ENCODE peak calls at places on chromosomes 3 and 15, in five cellular contexts. P is Panc1, T is left ventricle myocardium inferior, M is A549, E is mucosa of descending colon. C is an unnamed sample.
A peak's percentile ranks its signal among the peaks of the same experiment; 100 is the strongest.

GRCh38 chr3:108505811-108506210 is 4.6 kb downstream of the MYH15 start:
- DNase-seq in P (no peak), T (no peak), M (no peak), E (no peak), C (no peak)

GRCh38 chr3:72041531-72041930 is 256.6 kb upstream of the PROK2 start:
- DNase-seq in P (no peak), T (no peak), M (no peak), E (no peak), C (no peak)

GRCh38 chr15:23877502-23878412 is 190.7 kb upstream of the NDN start:
- DNase-seq in P (no peak), T (peak; percentile 25), M (peak; percentile 79), E (no peak), C (peak; percentile 73)

GRCh38 chr15:101651753-101652097 is 456 bp downstream of the TM2D3 start:
- DNase-seq in P (no peak), T (no peak), M (no peak), E (no peak), C (no peak)

GRCh38 chr15:75694241-75695182 is 18.1 kb downstream of the CSPG4 start:
- DNase-seq in P (no peak), T (peak; percentile 76), M (peak; percentile 60), E (peak; percentile 80), C (peak; percentile 89)

GRCh38 chr3:127252446-127252845 is 35.4 kb downstream of the PRR20G start:
- DNase-seq in P (no peak), T (no peak), M (no peak), E (no peak), C (no peak)

GRCh38 chr3:168533600-168533999 is 437.9 kb upstream of the GOLIM4 start:
- DNase-seq in P (no peak), T (no peak), M (no peak), E (no peak), C (no peak)

GRCh38 chr3:123698813-123699212 is 114.0 kb upstream of the HACD2 start:
- DNase-seq in P (no peak), T (no peak), M (no peak), E (no peak), C (no peak)

GRCh38 chr3:115401298-115401697 is 222.0 kb upstream of the GAP43 start:
- DNase-seq in P (no peak), T (no peak), M (peak; percentile 23), E (no peak), C (no peak)

GRCh38 chr3:58059349-58060321 is 51.4 kb downstream of the FLNB start:
- DNase-seq in P (no peak), T (no peak), M (peak; percentile 82), E (no peak), C (peak; percentile 81)

GRCh38 chr3:53109190-53109589 is 21.0 kb downstream of the RFT1 start:
- DNase-seq in P (no peak), T (no peak), M (no peak), E (no peak), C (no peak)

DNA sequence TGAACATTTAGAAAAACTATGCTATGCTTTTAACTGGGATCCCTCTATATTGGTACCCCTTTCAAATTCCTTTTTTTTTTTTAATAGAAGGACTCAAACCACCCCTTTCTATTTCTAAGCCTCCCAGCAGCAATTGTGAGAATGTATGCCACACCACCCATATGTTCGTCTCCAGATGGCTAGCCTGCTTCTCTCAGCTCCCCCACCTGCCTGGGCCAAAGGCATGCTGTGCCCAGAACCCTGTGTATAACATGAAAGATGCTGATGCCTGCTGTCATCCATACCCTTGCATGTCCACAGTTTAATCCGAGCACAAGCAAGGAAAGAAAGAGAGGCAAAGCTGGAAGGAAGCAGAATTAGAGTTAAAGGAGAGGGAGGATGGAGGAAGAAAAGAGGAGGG is 159.5 kb upstream of the CNTN6 start:
- DNase-seq in P (no peak), T (no peak), M (no peak), E (no peak), C (no peak)
- H3K9me3 ChIP-seq in P (no peaks in the 10 kb centered on the region), T (no peaks in the 10 kb centered on the region), M (no peaks in the 10 kb centered on the region), E (no peaks in the 10 kb centered on the region), C (no peaks in the 10 kb centered on the region)

DNA sequence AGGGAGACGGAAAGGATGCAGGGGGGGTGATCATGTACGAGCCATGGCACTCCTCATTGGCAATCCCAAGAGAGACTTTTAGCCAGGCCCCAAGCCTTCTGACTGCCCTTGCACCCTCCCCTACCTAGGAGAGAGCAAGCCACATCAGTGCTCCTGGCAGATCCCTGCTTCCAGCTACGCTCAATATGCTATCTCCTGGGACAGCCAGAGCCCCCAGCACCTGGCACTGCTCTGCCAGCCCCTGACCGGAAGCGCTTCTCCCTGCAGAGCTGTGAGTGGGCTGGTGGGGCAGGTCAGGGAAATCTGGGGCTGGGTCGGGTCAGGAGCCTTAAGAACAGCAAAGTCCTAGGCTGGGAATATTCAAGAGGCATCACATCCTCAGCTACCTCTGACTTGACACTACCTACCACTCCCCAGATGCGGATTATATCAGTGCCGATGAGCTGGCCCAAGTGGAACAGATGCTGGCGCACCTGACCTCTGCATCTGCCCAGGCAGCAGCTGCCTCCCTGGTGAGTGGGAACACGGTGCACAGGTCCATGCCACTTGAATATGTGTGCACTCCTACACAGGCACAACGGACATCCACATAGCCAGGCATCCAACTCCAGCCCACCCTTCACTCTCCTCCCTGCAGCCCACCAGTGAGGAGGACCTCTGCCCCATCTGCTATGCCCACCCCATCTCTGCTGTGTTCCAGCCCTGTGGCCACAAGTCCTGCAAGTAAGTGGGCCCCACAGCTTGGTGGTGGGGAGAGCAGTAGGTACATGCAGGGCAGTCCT is 1.1 kb upstream of the AMIGO3 start:
- DNase-seq in P (no peak), T (no peak), M (no peak), E (no peak), C (no peak)
- H3K9me3 ChIP-seq in P (no peaks in the 10 kb centered on the region), T (no peaks in the 10 kb centered on the region), M (no peaks in the 10 kb centered on the region), E (no peaks in the 10 kb centered on the region), C (no peaks in the 10 kb centered on the region)

GRCh38 chr15:25727867-25728600 is 135.1 kb downstream of the ATP10A start:
- DNase-seq in P (no peak), T (no peak), M (no peak), E (no peak), C (no peak)

GRCh38 chr15:25724899-25725298 is 138.2 kb downstream of the ATP10A start:
- DNase-seq in P (no peak), T (no peak), M (no peak), E (no peak), C (no peak)

GRCh38 chr15:25725758-25726157 is 137.4 kb downstream of the ATP10A start:
- DNase-seq in P (no peak), T (no peak), M (no peak), E (no peak), C (no peak)

GRCh38 chr15:25728816-25729215 is 134.3 kb downstream of the ATP10A start:
- DNase-seq in P (no peak), T (no peak), M (no peak), E (no peak), C (no peak)

DNA sequence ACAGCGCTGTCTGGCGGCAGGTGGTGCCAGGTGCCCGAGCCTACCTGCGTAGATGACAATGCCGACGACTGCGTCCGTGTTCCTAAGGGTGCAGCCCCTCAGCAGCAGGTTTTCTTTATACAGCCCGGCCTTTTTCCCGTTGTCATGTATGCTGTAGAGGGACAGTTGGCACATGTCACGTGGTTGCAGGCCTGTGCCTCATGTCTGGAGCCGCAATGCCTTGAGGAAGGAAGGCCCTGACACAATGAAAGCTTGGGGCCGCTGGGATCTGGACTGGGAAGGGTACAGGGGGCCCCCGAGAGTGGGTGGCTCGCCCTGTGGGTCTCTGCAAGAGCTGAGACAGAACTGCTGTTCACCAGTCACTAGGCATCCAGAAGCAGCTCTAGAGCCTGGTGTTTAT is 136.0 kb downstream of the ATP10A start:
- DNase-seq in P (no peak), T (no peak), M (no peak), E (no peak), C (no peak)
- H3K9me3 ChIP-seq in P (no peaks in the 10 kb centered on the region), T (no peaks in the 10 kb centered on the region), M (no peaks in the 10 kb centered on the region), E (peaks cover 9% of the 10 kb centered on the region), C (no peaks in the 10 kb centered on the region)

GRCh38 chr15:25068696-25069095 is 113.9 kb downstream of the SNRPN start:
- DNase-seq in P (no peak), T (no peak), M (no peak), E (no peak), C (peak; percentile 17)

GRCh38 chr15:25070357-25070963 is 115.7 kb downstream of the SNRPN start:
- DNase-seq in P (no peak), T (no peak), M (no peak), E (no peak), C (peak; percentile 25)

GRCh38 chr15:25067725-25068309 is 113.0 kb downstream of the SNRPN start:
- DNase-seq in P (no peak), T (no peak), M (no peak), E (no peak), C (peak; percentile 8)

GRCh38 chr15:25072857-25073476 is 118.2 kb downstream of the SNRPN start:
- DNase-seq in P (no peak), T (no peak), M (no peak), E (no peak), C (no peak)
- H3K9me3 ChIP-seq in P (peaks cover 80% of the 10 kb centered on the region), T (peaks cover 100% of the 10 kb centered on the region), M (peaks cover 85% of the 10 kb centered on the region), E (peaks cover 100% of the 10 kb centered on the region), C (peaks cover 100% of the 10 kb centered on the region)

GRCh38 chr3:44771424-44772098 is 10.0 kb downstream of the KIF15 start:
- DNase-seq in P (no peak), T (no peak), M (no peak), E (no peak), C (no peak)
- H3K9me3 ChIP-seq in P (peaks cover 35% of the 10 kb centered on the region), T (peaks cover 31% of the 10 kb centered on the region), M (peaks cover 20% of the 10 kb centered on the region), E (peaks cover 47% of the 10 kb centered on the region), C (peaks cover 10% of the 10 kb centered on the region)